ENCODE peak calls at places on chromosomes 4 and X, in seven cellular contexts. E is NCI-H1417, O is OCI-LY7, N is fibroblast of the aortic adventitia, I is activated T-cell treated with anti-CD3 and anti-CD28 coated beads for 24 hours, H is NT2/D1, W is T follicular helper cell. Q is an unnamed sample.

GRCh38 chrX:119647552-119648420 is 41.6 kb upstream of the NKRF start:
- DNase-seq in E (no peak), O (no peak), N (no peak), I (peak), H (no peak), W (peak), Q (no peak)

GRCh38 chr4:93834371-93835066 is 6.0 kb downstream of the ATOH1 start:
- DNase-seq in E (no peak), O (no peak), N (no peak), I (no peak), H (no peak), W (no peak), Q (no peak)

GRCh38 chr4:144582105-144582850 is 63.7 kb upstream of the HHIP start:
- DNase-seq in E (no peak), O (no peak), N (peak), I (no peak), H (no peak), W (no peak), Q (no peak)

GRCh38 chr4:98642991-98643426 is 15.4 kb downstream of the TSPAN5 start:
- DNase-seq in E (no peak), O (no peak), N (peak), I (no peak), H (no peak), W (no peak), Q (no peak)

GRCh38 chrX:30981968-30982367 is 89.9 kb downstream of the FTHL17 start:
- DNase-seq in E (no peak), O (no peak), N (no peak), I (no peak), H (no peak), W (no peak), Q (no peak)

GRCh38 chrX:39871648-39872047 is 226.1 kb downstream of the BCOR start:
- DNase-seq in E (no peak), O (no peak), N (no peak), I (no peak), H (no peak), W (no peak), Q (no peak)

GRCh38 chrX:72247206-72247944 is 8.5 kb upstream of the ERCC6L start:
- DNase-seq in E (no peak), O (no peak), N (no peak), I (no peak), H (no peak), W (no peak), Q (no peak)

GRCh38 chr4:128571747-128572146 is 237.8 kb upstream of the JADE1 start:
- DNase-seq in E (no peak), O (no peak), N (peak), I (no peak), H (no peak), W (no peak), Q (no peak)

GRCh38 chrX:117711774-117712173 is 404.8 kb downstream of the KLHL13 start:
- DNase-seq in E (no peak), O (no peak), N (no peak), I (no peak), H (no peak), W (no peak), Q (no peak)

GRCh38 chr4:158823461-158823873 is 54.6 kb downstream of the FNIP2 start:
- DNase-seq in E (no peak), O (no peak), N (peak), I (no peak), H (no peak), W (no peak), Q (no peak)

GRCh38 chr4:39410415-39410814 is 3.7 kb downstream of the KLB start:
- DNase-seq in E (no peak), O (peak), N (peak), I (no peak), H (no peak), W (no peak), Q (no peak)

GRCh38 chr4:2924765-2925301 is 38.4 kb downstream of the NOP14 start:
- DNase-seq in E (no peak), O (no peak), N (no peak), I (no peak), H (no peak), W (no peak), Q (peak)

GRCh38 chr4:153533387-153533786 is 67.2 kb downstream of the TMEM131L start:
- DNase-seq in E (no peak), O (no peak), N (no peak), I (no peak), H (no peak), W (no peak), Q (no peak)

GRCh38 chr4:150960818-150961217 is 54.3 kb downstream of the LRBA start:
- DNase-seq in E (no peak), O (peak), N (no peak), I (peak), H (no peak), W (no peak), Q (no peak)

GRCh38 chrX:41350150-41350975 is 16.4 kb downstream of the DDX3X start:
- DNase-seq in E (no peak), O (no peak), N (peak), I (no peak), H (no peak), W (no peak), Q (no peak)

GRCh38 chr4:100823066-100823992 is 305.5 kb upstream of the EMCN start:
- DNase-seq in E (no peak), O (no peak), N (peak), I (no peak), H (no peak), W (no peak), Q (no peak)

GRCh38 chr4:154590329-154591006 is at the start of gene FGA:
- DNase-seq in E (no peak), O (no peak), N (no peak), I (no peak), H (peak), W (no peak), Q (no peak)